ENCODE peak calls at places on chromosomes 6 and 20, in six cellular contexts. G is IMR-90, J is neuronal stem cell, H is H1, U is mesenchymal stem cell, Z is trophoblast cell. F is an unnamed sample.

GRCh38 chr6:127550403-127550802 is 26.6 kb upstream of the C6orf58 start:
- DNase-seq in G (peak), J (no peak), H (no peak), U (peak), Z (no peak), F (no peak)

GRCh38 chr6:22367331-22367730 is 70.5 kb upstream of the PRL start:
- DNase-seq in G (peak), J (no peak), H (no peak), U (no peak), Z (no peak), F (no peak)

GRCh38 chr6:84825461-84825860 is 61.1 kb upstream of the TBX18 start:
- DNase-seq in G (no peak), J (no peak), H (no peak), U (peak), Z (no peak), F (no peak)

GRCh38 chr20:59625214-59625922 is 21.0 kb downstream of the PHACTR3 start:
- DNase-seq in G (no peak), J (no peak), H (no peak), U (no peak), Z (no peak), F (no peak)

GRCh38 chr6:111750753-111751684 is 122.2 kb downstream of the FYN start:
- DNase-seq in G (peak), J (no peak), H (peak), U (peak), Z (no peak), F (peak)

GRCh38 chr6:149988550-149989336 is 25.0 kb downstream of the ULBP1 start:
- DNase-seq in G (no peak), J (no peak), H (no peak), U (no peak), Z (no peak), F (peak)

GRCh38 chr6:20331625-20332024 is 70.1 kb upstream of the E2F3 start:
- DNase-seq in G (no peak), J (no peak), H (no peak), U (no peak), Z (no peak), F (no peak)

GRCh38 chr6:18101271-18101670 is 21.2 kb downstream of the NHLRC1 start:
- DNase-seq in G (peak), J (no peak), H (no peak), U (peak), Z (no peak), F (no peak)

GRCh38 chr6:25628471-25629201 is 23.4 kb upstream of the SCGN start:
- DNase-seq in G (no peak), J (no peak), H (no peak), U (no peak), Z (no peak), F (no peak)

GRCh38 chr6:37013516-37014491 is 8.3 kb downstream of the FGD2 start:
- DNase-seq in G (no peak), J (no peak), H (no peak), U (no peak), Z (no peak), F (no peak)

GRCh38 chr6:112237644-112238043 is 16.7 kb downstream of the LAMA4 start:
- DNase-seq in G (peak), J (no peak), H (no peak), U (no peak), Z (no peak), F (no peak)

GRCh38 chr20:62824476-62825287 is 7.8 kb downstream of the COL9A3 start:
- DNase-seq in G (no peak), J (no peak), H (no peak), U (no peak), Z (no peak), F (peak)

GRCh38 chr6:36050305-36050704 is 22.7 kb downstream of the MAPK14 start:
- DNase-seq in G (no peak), J (no peak), H (no peak), U (no peak), Z (no peak), F (no peak)

GRCh38 chr20:59526242-59527225 is 77.8 kb upstream of the PHACTR3 start:
- DNase-seq in G (no peak), J (no peak), H (no peak), U (no peak), Z (no peak), F (peak)

GRCh38 chr20:11229772-11230171 is 556.0 kb upstream of the JAG1 start:
- DNase-seq in G (peak), J (peak), H (no peak), U (peak), Z (peak), F (no peak)
- H2AK5ac ChIP-seq in G (peak), J (no peak), H (no peak), U (no peak), Z (no peak), F (no peak)

GRCh38 chr6:161788531-161788930 is 514.7 kb upstream of the AGPAT4 start:
- DNase-seq in G (no peak), J (no peak), H (no peak), U (no peak), Z (peak), F (no peak)

GRCh38 chr6:161796726-161797125 is 522.9 kb upstream of the AGPAT4 start:
- DNase-seq in G (no peak), J (no peak), H (no peak), U (no peak), Z (no peak), F (no peak)

DNA sequence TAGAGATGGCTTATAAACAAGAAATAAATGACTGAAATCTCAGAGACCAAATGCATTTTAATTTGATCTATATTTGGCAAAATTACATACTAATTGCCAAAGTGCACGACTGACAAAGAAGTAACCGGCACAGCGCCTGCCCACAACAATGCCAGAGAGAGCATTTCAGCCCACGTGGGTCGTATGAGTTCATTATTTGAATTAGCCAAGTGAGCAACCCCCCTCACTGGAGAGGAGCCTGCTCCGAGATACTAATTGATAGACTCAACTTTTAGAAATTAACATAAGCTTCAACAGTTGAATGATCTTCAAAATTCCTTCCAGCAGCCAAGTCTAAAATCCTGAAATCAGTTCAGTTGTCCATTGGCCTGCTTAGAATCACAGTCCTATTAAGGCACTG is 519.0 kb upstream of the AGPAT4 start:
- DNase-seq in G (no peak), J (no peak), H (no peak), U (no peak), Z (no peak), F (no peak)
- H4K91ac ChIP-seq in G (no peak), J (no peak), H (no peak), U (no peak), Z (no peak), F (no peak)

GRCh38 chr6:33431880-33432541 is 12.1 kb downstream of the SYNGAP1 start:
- DNase-seq in G (no peak), J (no peak), H (no peak), U (no peak), Z (no peak), F (peak)

GRCh38 chr6:33433560-33434191 is 13.8 kb downstream of the SYNGAP1 start:
- DNase-seq in G (peak), J (no peak), H (no peak), U (peak), Z (no peak), F (peak)

GRCh38 chr6:33432546-33432945 is 12.7 kb downstream of the SYNGAP1 start:
- DNase-seq in G (no peak), J (no peak), H (no peak), U (no peak), Z (no peak), F (no peak)

GRCh38 chr6:33430991-33431879 is 11.4 kb downstream of the SYNGAP1 start:
- DNase-seq in G (peak), J (peak), H (no peak), U (peak), Z (no peak), F (peak)

DNA sequence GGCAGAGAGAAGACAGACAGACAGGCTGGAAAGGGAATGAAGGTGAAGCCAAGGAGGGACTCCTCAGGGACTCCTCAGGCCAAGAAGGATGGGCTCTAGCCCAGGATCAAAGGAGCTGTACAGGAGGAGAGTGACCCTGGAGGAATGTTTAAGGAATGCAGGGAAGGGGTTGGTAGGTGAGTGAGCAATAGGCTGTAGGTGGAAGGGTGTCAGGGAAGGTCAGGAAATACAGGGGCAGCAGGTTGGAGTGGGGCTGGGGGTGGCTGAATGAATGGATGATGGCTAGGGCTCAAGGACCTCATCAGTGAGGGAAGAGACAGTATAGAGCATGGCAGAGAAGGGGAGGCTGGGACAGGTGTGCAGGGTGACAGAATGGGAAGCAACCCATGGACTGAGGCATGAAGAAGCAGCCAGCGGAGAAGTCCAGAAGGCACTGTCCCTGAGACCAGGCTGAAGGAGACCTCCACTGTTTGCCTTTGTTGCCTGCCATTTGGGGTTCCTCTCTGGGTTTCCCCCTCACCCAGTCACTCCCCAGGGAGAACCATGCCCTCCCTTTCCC is 13.2 kb downstream of the SYNGAP1 start:
- DNase-seq in G (no peak), J (no peak), H (no peak), U (no peak), Z (no peak), F (peak)
- H2AK5ac ChIP-seq in G (peak), J (no peak), H (peak), U (no peak), Z (no peak), F (no peak)

GRCh38 chr20:37147250-37147649 is 31.9 kb upstream of the RPN2 start:
- DNase-seq in G (no peak), J (no peak), H (no peak), U (no peak), Z (no peak), F (no peak)
- H4K91ac ChIP-seq in G (no peak), J (no peak), H (no peak), U (no peak), Z (no peak), F (no peak)

GRCh38 chr6:72466471-72466870 is 155.4 kb upstream of the KCNQ5 start:
- DNase-seq in G (no peak), J (no peak), H (no peak), U (no peak), Z (no peak), F (no peak)
- H2AK5ac ChIP-seq in G (no peak), J (no peak), H (no peak), U (no peak), Z (no peak), F (no peak)

GRCh38 chr6:90124904-90125510 is 171.6 kb downstream of the BACH2 start:
- DNase-seq in G (peak), J (no peak), H (no peak), U (no peak), Z (no peak), F (no peak)
- H4K91ac ChIP-seq in G (peak), J (no peak), H (no peak), U (no peak), Z (no peak), F (no peak)

F was measured in H9.